ENCODE peak calls at places on chromosomes 1 and 21, in ten cellular contexts. Q is Caco-2; F is Peyer's patch; J is right lobe of liver; X is breast epithelium; M is CD8-positive, alpha-beta T cell; T is neural crest cell; C is epithelial cell of esophagus; W is brain microvascular endothelial cell; E is neural progenitor cell. K is an unnamed sample.

GRCh38 chr1:202150607-202151006 is 6.1 kb upstream of the ARL8A start:
- DNase-seq in C (no peak), T (no peak), W (no peak), F (no peak), E (no peak), Q (no peak), J (no peak), X (no peak), M (no peak), K (no peak)

GRCh38 chr21:44735821-44736220 is 24.4 kb upstream of the TSPEAR start:
- DNase-seq in C (no peak), F (no peak), E (no peak), M (no peak), Q (no peak), W (no peak), X (no peak), J (no peak), T (no peak), K (no peak)

GRCh38 chr21:44443291-44443890 is 11.9 kb upstream of the LRRC3 start:
- DNase-seq in J (no peak), M (no peak), T (no peak), Q (no peak), C (no peak), W (no peak), E (no peak), X (no peak), F (no peak), K (no peak)

GRCh38 chr21:16913010-16913409 is 599.8 kb upstream of the CXADR start:
- DNase-seq in M (no peak), F (no peak), J (no peak), E (peak), Q (no peak), X (no peak), C (peak), T (no peak), W (no peak), K (peak)

GRCh38 chr1:30083800-30084464 is 639.5 kb downstream of the MATN1 start:
- DNase-seq in F (no peak), T (no peak), E (no peak), C (peak), J (no peak), W (peak), X (no peak), M (no peak), Q (no peak), K (peak)

GRCh38 chr21:41932576-41933258 is 21.1 kb downstream of the C2CD2 start:
- DNase-seq in C (peak), W (peak), T (no peak), X (no peak), E (no peak), F (no peak), J (peak), M (no peak), Q (no peak), K (peak)

GRCh38 chr1:212045981-212046380 is 10.4 kb downstream of the DTL start:
- DNase-seq in C (no peak), X (no peak), J (no peak), T (no peak), F (no peak), Q (no peak), W (no peak), E (no peak), M (no peak), K (no peak)

GRCh38 chr1:33130297-33130696 is 49.3 kb downstream of the AZIN2 start:
- DNase-seq in Q (no peak), M (peak), J (no peak), C (peak), E (no peak), X (no peak), W (peak), F (no peak), T (no peak), K (peak)

GRCh38 chr1:60833173-60833572 is 249.2 kb upstream of the NFIA start:
- DNase-seq in J (no peak), M (no peak), T (peak), C (no peak), E (no peak), W (no peak), X (no peak), Q (peak), F (peak), K (no peak)

GRCh38 chr1:184958554-184959353 is 15.6 kb downstream of the NIBAN1 start:
- DNase-seq in J (no peak), Q (no peak), X (no peak), F (no peak), C (no peak), W (no peak), M (no peak), T (no peak), E (no peak), K (no peak)

GRCh38 chr1:184959626-184960025 is 14.7 kb downstream of the NIBAN1 start:
- DNase-seq in X (no peak), J (no peak), C (no peak), E (no peak), F (no peak), M (no peak), W (no peak), Q (no peak), T (no peak), K (no peak)

GRCh38 chr1:184950209-184950608 is 24.1 kb downstream of the NIBAN1 start:
- DNase-seq in Q (no peak), F (no peak), E (no peak), M (no peak), J (no peak), W (no peak), T (no peak), X (no peak), C (no peak), K (no peak)

GRCh38 chr1:184953600-184954219 is 20.6 kb downstream of the NIBAN1 start:
- DNase-seq in X (no peak), W (peak), C (peak), T (no peak), M (no peak), E (no peak), F (no peak), J (no peak), Q (no peak), K (peak)

GRCh38 chr1:184954232-184954995 is 19.9 kb downstream of the NIBAN1 start:
- DNase-seq in M (no peak), T (no peak), C (peak), W (no peak), Q (peak), F (no peak), E (no peak), X (no peak), J (no peak), K (peak)
- TF ChIP-seq CTCF in M (no peak), T (no peak), C (no peak), W (peak), Q (no peak), F (no peak), E (no peak), X (no peak), J (no peak), K (no peak)

GRCh38 chr1:47948126-47948525 is 49.1 kb downstream of the TRABD2B start:
- DNase-seq in J (peak), C (peak), W (no peak), F (no peak), E (peak), Q (peak), T (no peak), X (no peak), M (no peak), K (peak)
- TF ChIP-seq CTCF in J (peak), C (no peak), W (peak), F (peak), E (peak), Q (peak), T (peak), X (no peak), M (no peak), K (peak)

GRCh38 chr21:38341546-38342012 is 84.8 kb downstream of the KCNJ15 start:
- DNase-seq in T (no peak), C (no peak), X (no peak), Q (no peak), E (no peak), W (no peak), F (no peak), M (no peak), J (no peak), K (peak)
- TF ChIP-seq CTCF in T (no peak), C (no peak), X (no peak), Q (no peak), E (no peak), W (no peak), F (no peak), M (no peak), J (no peak), K (no peak)

GRCh38 chr21:35818597-35818996 is 241.7 kb downstream of the SETD4 start:
- DNase-seq in F (no peak), W (no peak), M (no peak), Q (no peak), X (no peak), E (no peak), C (no peak), J (no peak), T (no peak), K (no peak)

GRCh38 chr21:35810431-35810970 is 249.8 kb downstream of the SETD4 start:
- DNase-seq in J (no peak), Q (no peak), X (no peak), E (no peak), W (no peak), M (no peak), T (no peak), F (no peak), C (no peak), K (no peak)

GRCh38 chr21:35814858-35815619 is 245.3 kb downstream of the SETD4 start:
- DNase-seq in X (no peak), F (no peak), M (no peak), J (no peak), W (no peak), C (peak), E (no peak), T (no peak), Q (no peak), K (no peak)

GRCh38 chr21:35811115-35811806 is 249.1 kb downstream of the SETD4 start:
- DNase-seq in X (no peak), W (no peak), M (no peak), T (no peak), F (no peak), Q (no peak), E (no peak), C (no peak), J (no peak), K (no peak)

GRCh38 chr21:35812679-35813078 is 247.6 kb downstream of the SETD4 start:
- DNase-seq in Q (no peak), M (no peak), W (no peak), J (no peak), X (no peak), C (no peak), E (no peak), T (no peak), F (no peak), K (no peak)
- TF ChIP-seq CTCF in Q (no peak), M (no peak), W (no peak), J (no peak), X (no peak), C (no peak), E (no peak), T (no peak), F (no peak), K (no peak)

GRCh38 chr1:70436617-70437236 is 25.7 kb downstream of the CTH start:
- DNase-seq in F (no peak), Q (no peak), J (no peak), W (no peak), T (no peak), C (no peak), X (no peak), M (no peak), E (no peak), K (no peak)
- TF ChIP-seq CTCF in F (peak), Q (no peak), J (peak), W (peak), T (peak), C (peak), X (no peak), M (no peak), E (no peak), K (no peak)

GRCh38 chr1:64469977-64470669 is at the start of gene CACHD1:
- DNase-seq in W (peak), J (peak), Q (peak), E (peak), C (peak), T (peak), X (peak), F (peak), M (peak), K (peak)
- TF ChIP-seq CTCF in W (peak), J (peak), Q (peak), E (peak), C (peak), T (peak), X (peak), F (peak), M (no peak), K (peak)

GRCh38 chr1:14604414-14604813 is 5.9 kb downstream of the KAZN start:
- DNase-seq in Q (no peak), F (no peak), C (no peak), T (no peak), M (no peak), E (no peak), J (no peak), W (no peak), X (no peak), K (no peak)

GRCh38 chr1:14605945-14606344 is 7.5 kb downstream of the KAZN start:
- DNase-seq in E (no peak), Q (no peak), W (no peak), X (no peak), J (no peak), C (no peak), M (no peak), T (no peak), F (no peak), K (no peak)

GRCh38 chr1:14607295-14607694 is 8.8 kb downstream of the KAZN start:
- DNase-seq in C (no peak), F (no peak), M (no peak), W (no peak), E (no peak), Q (no peak), J (no peak), T (no peak), X (no peak), K (no peak)

GRCh38 chr1:14608308-14608707 is 9.8 kb downstream of the KAZN start:
- DNase-seq in X (no peak), F (no peak), C (no peak), W (no peak), T (no peak), M (no peak), E (no peak), Q (no peak), J (no peak), K (no peak)

GRCh38 chr1:14606632-14607031 is 8.1 kb downstream of the KAZN start:
- DNase-seq in W (no peak), Q (no peak), J (no peak), X (no peak), F (no peak), T (no peak), M (no peak), E (peak), C (peak), K (peak)
- TF ChIP-seq CTCF in W (no peak), Q (peak), J (no peak), X (peak), F (no peak), T (peak), M (no peak), E (peak), C (peak), K (peak)

GRCh38 chr1:92599184-92599583 is 112.5 kb upstream of the GFI1 start:
- DNase-seq in M (no peak), W (no peak), Q (no peak), E (peak), J (no peak), X (no peak), F (no peak), C (peak), T (no peak), K (peak)
- TF ChIP-seq CTCF in M (peak), W (peak), Q (peak), E (peak), J (peak), X (no peak), F (peak), C (peak), T (peak), K (peak)

K was measured in MCF 10A.